ENCODE peak calls at places on chromosomes 2 and 18, in eight cellular contexts. I, S, P, M, O, R, X and Y are unnamed samples.

GRCh38 chr2:95530734-95531133 is 46.2 kb upstream of the TRIM43B start:
- DNase-seq in I (no peak), S (no peak), P (no peak), M (peak), O (no peak), R (no peak), X (no peak), Y (no peak)

GRCh38 chr18:9898792-9899549 is 13.2 kb downstream of the TXNDC2 start:
- DNase-seq in I (no peak), S (peak), P (no peak), M (peak), O (no peak), R (no peak), X (no peak), Y (no peak)

GRCh38 chr2:215753808-215754207 is 259.5 kb downstream of the MREG start:
- DNase-seq in I (no peak), S (no peak), P (no peak), M (no peak), O (no peak), R (no peak), X (no peak), Y (no peak)

GRCh38 chr2:169345507-169346120 is 16.7 kb downstream of the LRP2 start:
- DNase-seq in I (no peak), S (no peak), P (no peak), M (no peak), O (no peak), R (no peak), X (no peak), Y (no peak)

GRCh38 chr2:51812138-51812866 is 780.4 kb upstream of the NRXN1 start:
- DNase-seq in I (no peak), S (no peak), P (no peak), M (peak), O (no peak), R (no peak), X (no peak), Y (no peak)

GRCh38 chr2:501667-502066 is 175.5 kb downstream of the TMEM18 start:
- DNase-seq in I (no peak), S (no peak), P (no peak), M (no peak), O (peak), R (no peak), X (no peak), Y (no peak)

GRCh38 chr2:15797946-15798281 is 142.4 kb upstream of the MYCN start:
- DNase-seq in I (no peak), S (no peak), P (no peak), M (no peak), O (no peak), R (no peak), X (no peak), Y (no peak)

GRCh38 chr2:127187831-127188230 is 32.3 kb downstream of the CYP27C1 start:
- DNase-seq in I (no peak), S (no peak), P (no peak), M (no peak), O (peak), R (no peak), X (no peak), Y (no peak)

GRCh38 chr2:102726128-102727087 is 35.4 kb upstream of the TMEM182 start:
- DNase-seq in I (no peak), S (no peak), P (no peak), M (no peak), O (no peak), R (no peak), X (no peak), Y (no peak)

GRCh38 chr2:236440110-236440881 is 129.3 kb upstream of the ACKR3 start:
- DNase-seq in I (no peak), S (no peak), P (no peak), M (no peak), O (no peak), R (no peak), X (no peak), Y (no peak)

GRCh38 chr2:95032868-95033603 is 7.5 kb downstream of the MAL start:
- DNase-seq in I (no peak), S (no peak), P (no peak), M (no peak), O (no peak), R (no peak), X (no peak), Y (no peak)

GRCh38 chr18:79884963-79885728 is 66.3 kb downstream of the SLC66A2 start:
- DNase-seq in I (no peak), S (no peak), P (no peak), M (no peak), O (no peak), R (no peak), X (no peak), Y (no peak)

GRCh38 chr2:177407031-177407430 is 14.5 kb downstream of the AGPS start:
- DNase-seq in I (no peak), S (no peak), P (no peak), M (no peak), O (no peak), R (no peak), X (no peak), Y (no peak)

GRCh38 chr2:207315131-207315530 is 149.4 kb upstream of the KLF7 start:
- DNase-seq in I (no peak), S (no peak), P (no peak), M (no peak), O (no peak), R (no peak), X (no peak), Y (no peak)

GRCh38 chr2:216503697-216504375 is 5.2 kb downstream of the RPL37A start:
- DNase-seq in I (no peak), S (no peak), P (no peak), M (no peak), O (no peak), R (no peak), X (no peak), Y (no peak)

GRCh38 chr2:159285433-159285832 is 1.1 kb downstream of the WDSUB1 start:
- DNase-seq in I (no peak), S (no peak), P (no peak), M (no peak), O (no peak), R (no peak), X (no peak), Y (no peak)

GRCh38 chr2:13401312-13401711 is 684.6 kb downstream of the TRIB2 start:
- DNase-seq in I (no peak), S (no peak), P (no peak), M (no peak), O (no peak), R (no peak), X (no peak), Y (no peak)

GRCh38 chr2:159290289-159290907 is 3.9 kb upstream of the WDSUB1 start:
- DNase-seq in I (no peak), S (peak), P (no peak), M (peak), O (no peak), R (no peak), X (no peak), Y (no peak)

GRCh38 chr2:38739524-38739923 is 11.6 kb downstream of the SRSF7 start:
- DNase-seq in I (no peak), S (no peak), P (no peak), M (no peak), O (no peak), R (no peak), X (no peak), Y (no peak)

GRCh38 chr2:64524604-64525322 is 635 bp downstream of the AFTPH start:
- DNase-seq in I (peak), S (peak), P (peak), M (peak), O (no peak), R (peak), X (peak), Y (no peak)

GRCh38 chr18:70448588-70448987 is 159.7 kb downstream of the SOCS6 start:
- DNase-seq in I (no peak), S (no peak), P (no peak), M (no peak), O (no peak), R (no peak), X (no peak), Y (no peak)

GRCh38 chr2:148979919-148980277 is 58.6 kb upstream of the LYPD6B start:
- DNase-seq in I (no peak), S (no peak), P (no peak), M (no peak), O (no peak), R (no peak), X (no peak), Y (no peak)